ENCODE peak calls at places on chromosome 1, in six cellular contexts. Q is activated CD4-positive, alpha-beta T cell treated with anti-CD3 and anti-CD28 coated beads, Interleukin-2, amount 10 ng/mL, durations not matched to agents 7 days and 5 days; M is activated effector memory CD4-positive, alpha-beta T cell treated with Interleukin-2 at 50 U/mL for 16 hours; K is amniotic stem cell; O is globus pallidus; E is activated naive CD4-positive, alpha-beta T cell. B is an unnamed sample.

GRCh38 chr1:36306210-36306901 is at the start of gene SH3D21:
- DNase-seq in O (no peak), E (peak; percentile 46), M (peak; percentile 33), K (no peak), Q (peak; percentile 59), B (peak; percentile 66)

GRCh38 chr1:43275826-43276620 is 6.2 kb downstream of the TMEM125 start:
- DNase-seq in K (no peak), E (no peak), M (no peak), O (no peak), Q (no peak), B (no peak)

GRCh38 chr1:192474080-192474683 is 101.4 kb upstream of the RGS1 start:
- DNase-seq in E (no peak), M (no peak), Q (peak; percentile 18), O (peak; percentile 37), K (no peak), B (peak; percentile 16)

GRCh38 chr1:57845041-57845440 is 421.2 kb upstream of the DAB1 start:
- DNase-seq in K (no peak), M (no peak), Q (no peak), O (no peak), E (no peak), B (peak; percentile 98)

GRCh38 chr1:248585266-248585665 is 10.7 kb upstream of the OR2T34 start:
- DNase-seq in Q (no peak), O (no peak), M (no peak), K (no peak), E (no peak), B (peak; percentile 39)

GRCh38 chr1:197029749-197030148 is 37.3 kb downstream of the F13B start:
- DNase-seq in M (no peak), K (no peak), E (no peak), O (no peak), Q (no peak), B (peak; percentile 22)

GRCh38 chr1:72006092-72006491 is 276.2 kb downstream of the NEGR1 start:
- DNase-seq in E (no peak), Q (no peak), K (no peak), M (no peak), O (no peak), B (no peak)

GRCh38 chr1:7579016-7579415 is 192.1 kb upstream of the VAMP3 start:
- DNase-seq in K (no peak), O (no peak), Q (no peak), M (no peak), E (no peak), B (no peak)

GRCh38 chr1:2405588-2406295 is 6.6 kb downstream of the PEX10 start:
- DNase-seq in Q (no peak), K (no peak), M (no peak), E (no peak), O (no peak), B (no peak)

GRCh38 chr1:202622388-202622787 is 87.9 kb downstream of the SYT2 start:
- DNase-seq in M (no peak), Q (no peak), K (no peak), O (no peak), E (no peak), B (no peak)

GRCh38 chr1:169484683-169485426 is 889 bp downstream of the SLC19A2 start:
- DNase-seq in O (peak; percentile 59), Q (no peak), K (peak; percentile 14), E (no peak), M (no peak), B (peak; percentile 54)

GRCh38 chr1:8343464-8344001 is 25.6 kb downstream of the SLC45A1 start:
- DNase-seq in O (no peak), M (no peak), K (peak; percentile 93), Q (no peak), E (no peak), B (peak; percentile 86)

GRCh38 chr1:233328661-233329498 is 1.4 kb downstream of the MAP3K21 start:
- DNase-seq in M (peak; percentile 0), Q (no peak), O (no peak), E (no peak), K (no peak), B (peak; percentile 14)

GRCh38 chr1:109989656-109990653 is 5.4 kb downstream of the AHCYL1 start:
- DNase-seq in Q (no peak), O (no peak), K (peak; percentile 18), M (no peak), E (no peak), B (peak; percentile 63)

GRCh38 chr1:98496246-98496995 is 165.1 kb upstream of the SNX7 start:
- DNase-seq in O (no peak), Q (no peak), K (no peak), E (no peak), M (no peak), B (peak; percentile 72)

GRCh38 chr1:62299426-62300200 is 19.6 kb downstream of the KANK4 start:
- DNase-seq in Q (no peak), K (no peak), M (no peak), E (no peak), O (peak; percentile 77), B (no peak)

GRCh38 chr1:92987462-92987861 is 26.2 kb upstream of the DIPK1A start:
- DNase-seq in K (no peak), M (no peak), Q (no peak), E (no peak), O (no peak), B (no peak)

GRCh38 chr1:44505210-44505993 is 100.3 kb downstream of the RNF220 start:
- DNase-seq in K (no peak), M (no peak), E (no peak), Q (no peak), O (peak; percentile 66), B (no peak)

GRCh38 chr1:110433803-110434202 is 17.1 kb upstream of the PROK1 start:
- DNase-seq in O (peak; percentile 3), K (no peak), Q (no peak), E (no peak), M (no peak), B (peak; percentile 73)

GRCh38 chr1:96519851-96520281 is 201.7 kb upstream of the PTBP2 start:
- DNase-seq in Q (no peak), K (no peak), M (no peak), O (no peak), E (no peak), B (no peak)

GRCh38 chr1:181044449-181044966 is 10.7 kb downstream of the MR1 start:
- DNase-seq in E (no peak), M (no peak), Q (peak; percentile 32), O (no peak), K (no peak), B (peak; percentile 99)

GRCh38 chr1:73673980-73674379 is 524.0 kb downstream of the LRRIQ3 start:
- DNase-seq in M (no peak), O (no peak), K (no peak), E (no peak), Q (no peak), B (peak; percentile 85)